ENCODE peak calls at places on chromosomes 3 and 15, in nine cellular contexts. V is tibial nerve, N is hepatocyte, B is SK-N-MC, C is lower lobe of right lung, S is AG04450, K is mesenchymal stem cell, U is transverse colon, G is right cardiac atrium. L is an unnamed sample.

GRCh38 chr3:73259291-73259690 is 197.8 kb downstream of the EBLN2 start:
- DNase-seq in V (no peak), N (no peak), B (no peak), C (no peak), S (no peak), K (no peak), U (no peak), G (no peak), L (no peak)

GRCh38 chr3:81581966-81582599 is 179.4 kb downstream of the GBE1 start:
- DNase-seq in V (no peak), N (peak; percentile 55), B (no peak), C (no peak), S (peak; percentile 13), K (peak; percentile 47), U (peak; percentile 28), G (peak; percentile 32), L (no peak)

GRCh38 chr15:74392402-74392876 is 25.0 kb upstream of the CYP11A1 start:
- DNase-seq in V (no peak), N (peak; percentile 56), B (no peak), C (no peak), S (no peak), K (no peak), U (no peak), G (peak; percentile 39), L (no peak)

GRCh38 chr3:170528731-170529130 is 57.1 kb downstream of the SLC7A14 start:
- DNase-seq in V (no peak), N (no peak), B (no peak), C (no peak), S (no peak), K (no peak), U (no peak), G (no peak), L (no peak)

GRCh38 chr3:192054881-192055280 is 593.9 kb downstream of the PYDC2 start:
- DNase-seq in V (no peak), N (no peak), B (no peak), C (no peak), S (no peak), K (no peak), U (no peak), G (no peak), L (no peak)

GRCh38 chr3:134362221-134362620 is 12.0 kb downstream of the AMOTL2 start:
- DNase-seq in V (no peak), N (no peak), B (no peak), C (peak; percentile 12), S (no peak), K (no peak), U (no peak), G (peak; percentile 20), L (no peak)

GRCh38 chr3:9180764-9181117 is 68.7 kb downstream of the SRGAP3 start:
- DNase-seq in V (no peak), N (no peak), B (no peak), C (no peak), S (no peak), K (no peak), U (no peak), G (no peak), L (no peak)

GRCh38 chr15:63602595-63602994 is 5.4 kb downstream of the FBXL22 start:
- DNase-seq in V (no peak), N (no peak), B (no peak), C (no peak), S (no peak), K (no peak), U (no peak), G (no peak), L (no peak)

GRCh38 chr3:9153763-9154601 is 95.5 kb downstream of the SRGAP3 start:
- DNase-seq in V (peak; percentile 52), N (no peak), B (no peak), C (no peak), S (no peak), K (no peak), U (no peak), G (no peak), L (no peak)

GRCh38 chr3:111882799-111883198 is 23.7 kb downstream of the PHLDB2 start:
- DNase-seq in V (no peak), N (no peak), B (no peak), C (no peak), S (no peak), K (no peak), U (no peak), G (no peak), L (no peak)

GRCh38 chr3:111884411-111885018 is 25.4 kb downstream of the PHLDB2 start:
- DNase-seq in V (no peak), N (no peak), B (no peak), C (no peak), S (no peak), K (no peak), U (no peak), G (no peak), L (no peak)

GRCh38 chr3:111881480-111881879 is 22.4 kb downstream of the PHLDB2 start:
- DNase-seq in V (no peak), N (no peak), B (no peak), C (no peak), S (no peak), K (no peak), U (no peak), G (no peak), L (no peak)

GRCh38 chr3:111882194-111882593 is 23.1 kb downstream of the PHLDB2 start:
- DNase-seq in V (no peak), N (no peak), B (no peak), C (no peak), S (no peak), K (no peak), U (no peak), G (no peak), L (no peak)

GRCh38 chr3:111885578-111885977 is 26.5 kb downstream of the PHLDB2 start:
- DNase-seq in V (no peak), N (no peak), B (no peak), C (no peak), S (no peak), K (no peak), U (no peak), G (no peak), L (no peak)
- H3K4me3 ChIP-seq in V (no peak overlapping the region), N (no peak overlapping the region), B (no peak overlapping the region), C (no peak overlapping the region), S (no peak overlapping the region), K (no peak overlapping the region), U (no peak overlapping the region), G (no peak overlapping the region), L (no peak overlapping the region)

GRCh38 chr15:79916424-79916823 is 19.6 kb upstream of the MTHFS start:
- DNase-seq in V (no peak), N (peak; percentile 31), B (no peak), C (no peak), S (no peak), K (no peak), U (no peak), G (no peak), L (no peak)
- H3K9me3 ChIP-seq in V (no peaks in the 10 kb centered on the region), N (no peaks in the 10 kb centered on the region), B (peaks cover 13% of the 10 kb centered on the region), C (peaks cover 86% of the 10 kb centered on the region), S (peaks cover 42% of the 10 kb centered on the region), K (peaks cover 79% of the 10 kb centered on the region), U (peaks cover 69% of the 10 kb centered on the region), G (peaks cover 3% of the 10 kb centered on the region), L (peaks cover 29% of the 10 kb centered on the region)

GRCh38 chr3:27713435-27713880 is 8.7 kb downstream of the EOMES start:
- DNase-seq in V (no peak), N (no peak), B (no peak), C (no peak), S (no peak), K (peak; percentile 24), U (no peak), G (no peak), L (no peak)
- H3K4me3 ChIP-seq in V (peak overlapping the region; percentile 55), N (peak overlapping the region; percentile 51), B (no peak overlapping the region), C (peak overlapping the region; percentile 66), S (peak overlapping the region; percentile 57), K (no peak overlapping the region), U (peak overlapping the region; percentile 35), G (peak overlapping the region; percentile 94), L (peak overlapping the region; percentile 89)

DNA sequence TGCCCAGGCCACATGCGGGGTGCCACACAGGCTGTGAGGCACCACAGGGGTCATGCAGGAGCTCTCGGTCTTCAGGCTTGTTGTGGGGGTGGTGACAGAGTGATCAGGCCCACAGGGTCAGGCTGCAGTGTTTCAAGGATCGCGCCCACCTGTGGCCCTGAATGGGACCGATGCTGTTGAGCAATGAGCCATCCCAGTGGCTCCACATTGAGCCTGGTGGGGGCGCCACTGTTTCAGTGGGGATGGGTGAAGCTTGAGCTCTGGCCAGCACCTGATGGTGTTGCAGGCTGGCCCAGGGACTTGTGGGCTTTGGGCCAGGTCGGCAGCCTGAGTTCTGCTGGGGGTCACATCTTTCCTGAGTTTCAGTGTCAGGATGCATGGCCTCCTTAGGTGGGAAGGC is 230.1 kb downstream of the UBE3A start:
- DNase-seq in V (no peak), N (no peak), B (no peak), C (no peak), S (no peak), K (no peak), U (no peak), G (no peak), L (no peak)
- H3K9me3 ChIP-seq in V (no peaks in the 10 kb centered on the region), N (no peaks in the 10 kb centered on the region), B (no peaks in the 10 kb centered on the region), C (peaks cover 6% of the 10 kb centered on the region), S (peaks cover 99% of the 10 kb centered on the region), K (no peaks in the 10 kb centered on the region), U (peaks cover 5% of the 10 kb centered on the region), G (no peaks in the 10 kb centered on the region), L (no peaks in the 10 kb centered on the region)

DNA sequence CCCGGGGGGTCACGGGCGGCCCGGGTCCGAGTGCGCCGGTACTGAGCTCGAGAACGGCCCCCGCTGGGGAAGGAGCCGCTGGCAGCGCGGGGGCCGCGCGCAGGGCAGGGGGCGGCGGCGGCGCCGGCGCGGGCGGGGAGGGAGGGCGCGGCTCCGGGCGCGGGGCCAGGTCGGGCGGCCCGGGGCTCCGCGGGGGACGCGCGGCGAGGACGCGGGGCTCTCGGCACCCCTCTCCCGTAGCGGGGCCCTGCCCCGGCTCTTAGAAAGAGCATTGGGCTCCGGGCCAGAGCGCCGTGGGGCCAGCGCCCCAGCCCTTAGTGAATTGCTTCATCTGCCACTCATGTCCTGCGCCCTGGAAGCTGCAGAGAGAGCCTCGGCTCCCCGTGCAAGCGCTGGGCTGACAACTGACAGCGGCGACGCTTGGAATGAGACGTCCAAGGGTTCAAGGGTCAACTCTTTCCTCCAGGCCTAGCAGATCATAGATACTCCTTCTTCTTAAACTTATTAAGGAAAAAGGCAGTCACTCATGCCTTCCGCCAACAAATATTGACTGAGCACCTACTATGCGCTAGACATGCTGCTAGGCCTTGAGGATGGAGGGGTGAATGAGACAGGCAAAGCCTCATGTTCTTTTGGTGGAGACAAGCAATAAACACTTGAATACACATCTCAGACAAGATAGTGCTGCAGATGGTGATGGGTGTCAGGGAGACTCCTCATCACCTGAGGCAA is 140.8 kb downstream of the SMAD6 start:
- DNase-seq in V (peak; percentile 67), N (peak; percentile 89), B (no peak), C (peak; percentile 91), S (no peak), K (peak; percentile 89), U (peak; percentile 77), G (peak; percentile 96), L (no peak)
- H3K4me3 ChIP-seq in V (peak overlapping the region; percentile 54), N (no peak overlapping the region), B (peak overlapping the region; percentile 64), C (peak overlapping the region; percentile 53), S (peak overlapping the region; percentile 62), K (peak overlapping the region; percentile 50), U (peak overlapping the region; percentile 52), G (peak overlapping the region; percentile 59), L (no peak overlapping the region)

GRCh38 chr15:79919090-79919748 is 22.4 kb upstream of the MTHFS start:
- DNase-seq in V (no peak), N (peak; percentile 88), B (no peak), C (no peak), S (no peak), K (no peak), U (no peak), G (peak; percentile 49), L (no peak)
- H3K9me3 ChIP-seq in V (no peaks in the 10 kb centered on the region), N (no peaks in the 10 kb centered on the region), B (peaks cover 10% of the 10 kb centered on the region), C (peaks cover 70% of the 10 kb centered on the region), S (peaks cover 51% of the 10 kb centered on the region), K (peaks cover 71% of the 10 kb centered on the region), U (peaks cover 69% of the 10 kb centered on the region), G (peaks cover 3% of the 10 kb centered on the region), L (peaks cover 35% of the 10 kb centered on the region)

L was measured in effector memory CD4-positive, alpha-beta T cell.